ENCODE peak calls at places on chromosomes 4 and X, in six cellular contexts. One of them, this sample, is unnamed. For H3K4me1, the result is how much of the 10 kb centered on the place peaks cover.

GRCh38 chr4:24091632-24092240 is 201.9 kb upstream of the PPARGC1A start:
- ATAC-seq in K562: no peak
- ATAC-seq in GM12878: no peak
- ATAC-seq in A549: no peak
- ATAC-seq in HepG2: peak
- ATAC-seq in upper lobe of left lung: no peak
- ATAC-seq in this sample: no peak

GRCh38 chr4:72313121-72313520 is 255.9 kb downstream of the ADAMTS3 start:
- ATAC-seq in upper lobe of left lung: peak
- ATAC-seq in A549: no peak
- ATAC-seq in HepG2: no peak
- ATAC-seq in K562: no peak
- ATAC-seq in GM12878: no peak
- ATAC-seq in this sample: no peak

GRCh38 chr4:37715889-37716402 is 29.8 kb upstream of the RELL1 start:
- ATAC-seq in upper lobe of left lung: no peak
- ATAC-seq in A549: no peak
- ATAC-seq in K562: no peak
- ATAC-seq in HepG2: no peak
- ATAC-seq in GM12878: peak
- ATAC-seq in this sample: no peak

GRCh38 chr4:73379946-73380345 is 24.1 kb upstream of the ALB start:
- ATAC-seq in upper lobe of left lung: no peak
- ATAC-seq in HepG2: no peak
- ATAC-seq in A549: no peak
- ATAC-seq in GM12878: no peak
- ATAC-seq in K562: no peak
- ATAC-seq in this sample: no peak

GRCh38 chrX:22060451-22060940 is 28.4 kb downstream of the PHEX start:
- ATAC-seq in upper lobe of left lung: no peak
- ATAC-seq in HepG2: no peak
- ATAC-seq in GM12878: peak
- ATAC-seq in A549: no peak
- ATAC-seq in K562: no peak
- ATAC-seq in this sample: no peak

GRCh38 chr4:89538171-89538570 is 230.6 kb upstream of the GPRIN3 start:
- ATAC-seq in GM12878: no peak
- ATAC-seq in upper lobe of left lung: no peak
- ATAC-seq in A549: no peak
- ATAC-seq in K562: no peak
- ATAC-seq in HepG2: no peak
- ATAC-seq in this sample: no peak

GRCh38 chr4:89175611-89176010 is 64.3 kb downstream of the TIGD2 start:
- ATAC-seq in HepG2: no peak
- ATAC-seq in K562: no peak
- ATAC-seq in GM12878: no peak
- ATAC-seq in A549: no peak
- ATAC-seq in upper lobe of left lung: no peak
- ATAC-seq in this sample: no peak

GRCh38 chr4:104064650-104065577 is 345.1 kb upstream of the TACR3 start:
- ATAC-seq in HepG2: peak
- ATAC-seq in upper lobe of left lung: no peak
- ATAC-seq in K562: no peak
- ATAC-seq in A549: peak
- ATAC-seq in GM12878: peak
- ATAC-seq in this sample: no peak

GRCh38 chr4:105434940-105435339 is 38.9 kb downstream of the PPA2 start:
- ATAC-seq in HepG2: no peak
- ATAC-seq in A549: no peak
- ATAC-seq in upper lobe of left lung: no peak
- ATAC-seq in GM12878: no peak
- ATAC-seq in K562: no peak
- ATAC-seq in this sample: no peak

GRCh38 chrX:65697915-65698796 is 30.7 kb downstream of the MSN start:
- ATAC-seq in A549: peak
- ATAC-seq in GM12878: peak
- ATAC-seq in K562: peak
- ATAC-seq in HepG2: no peak
- ATAC-seq in upper lobe of left lung: peak
- ATAC-seq in this sample: peak

GRCh38 chr4:176818531-176818930 is 25.8 kb upstream of the VEGFC start:
- ATAC-seq in GM12878: no peak
- ATAC-seq in HepG2: no peak
- ATAC-seq in K562: no peak
- ATAC-seq in upper lobe of left lung: no peak
- ATAC-seq in A549: no peak
- ATAC-seq in this sample: no peak

GRCh38 chr4:185710487-185710995 is 101.5 kb downstream of the SORBS2 start:
- ATAC-seq in GM12878: no peak
- ATAC-seq in upper lobe of left lung: no peak
- ATAC-seq in A549: no peak
- ATAC-seq in K562: no peak
- ATAC-seq in HepG2: no peak
- ATAC-seq in this sample: no peak

GRCh38 chrX:106608016-106608415 is 3.8 kb upstream of the RADX start:
- ATAC-seq in K562: no peak
- ATAC-seq in upper lobe of left lung: no peak
- ATAC-seq in GM12878: no peak
- ATAC-seq in HepG2: no peak
- ATAC-seq in A549: no peak
- ATAC-seq in this sample: no peak

GRCh38 chr4:89242864-89243740 is 64.5 kb downstream of the GPRIN3 start:
- ATAC-seq in A549: peak
- ATAC-seq in upper lobe of left lung: no peak
- ATAC-seq in GM12878: no peak
- ATAC-seq in HepG2: no peak
- ATAC-seq in K562: no peak
- ATAC-seq in this sample: no peak

GRCh38 chrX:102957751-102958150 is 20.7 kb downstream of the RAB40AL start:
- ATAC-seq in K562: no peak
- ATAC-seq in GM12878: no peak
- ATAC-seq in upper lobe of left lung: no peak
- ATAC-seq in A549: no peak
- ATAC-seq in HepG2: no peak
- ATAC-seq in this sample: no peak

GRCh38 chrX:153830632-153831434 is 489 bp upstream of the PDZD4 start:
- ATAC-seq in HepG2: no peak
- ATAC-seq in upper lobe of left lung: no peak
- ATAC-seq in K562: no peak
- ATAC-seq in A549: no peak
- ATAC-seq in GM12878: no peak
- ATAC-seq in this sample: peak

GRCh38 chr4:188399834-188400233 is 260.6 kb downstream of the TRIML1 start:
- ATAC-seq in A549: no peak
- ATAC-seq in GM12878: no peak
- ATAC-seq in K562: no peak
- ATAC-seq in HepG2: no peak
- ATAC-seq in upper lobe of left lung: no peak
- ATAC-seq in this sample: no peak

GRCh38 chr4:148067307-148067916 is 335.5 kb downstream of the ARHGAP10 start:
- ATAC-seq in GM12878: no peak
- ATAC-seq in HepG2: peak
- ATAC-seq in upper lobe of left lung: no peak
- ATAC-seq in A549: no peak
- ATAC-seq in K562: no peak
- ATAC-seq in this sample: no peak

GRCh38 chr4:32831104-32831503 is 2110.9 kb downstream of the PCDH7 start:
- ATAC-seq in K562: no peak
- ATAC-seq in A549: no peak
- ATAC-seq in upper lobe of left lung: no peak
- ATAC-seq in HepG2: no peak
- ATAC-seq in GM12878: no peak
- ATAC-seq in this sample: no peak

GRCh38 chrX:109360301-109360700 is 121.6 kb downstream of the GUCY2F start:
- ATAC-seq in HepG2: no peak
- ATAC-seq in upper lobe of left lung: no peak
- ATAC-seq in A549: no peak
- ATAC-seq in K562: no peak
- ATAC-seq in GM12878: no peak
- ATAC-seq in this sample: no peak

GRCh38 chr4:37453004-37453360 is 208.4 kb downstream of the NWD2 start:
- ATAC-seq in HepG2: peak
- ATAC-seq in GM12878: peak
- ATAC-seq in upper lobe of left lung: peak
- ATAC-seq in A549: peak
- ATAC-seq in K562: peak
- ATAC-seq in this sample: peak

GRCh38 chr4:152032722-152033131 is 271.9 kb upstream of the GATB start:
- ATAC-seq in HepG2: no peak
- ATAC-seq in K562: no peak
- ATAC-seq in upper lobe of left lung: no peak
- ATAC-seq in A549: no peak
- ATAC-seq in GM12878: no peak
- ATAC-seq in this sample: peak

GRCh38 chrX:148593987-148594386 is 93.6 kb downstream of the AFF2 start:
- ATAC-seq in A549: no peak
- ATAC-seq in upper lobe of left lung: no peak
- ATAC-seq in K562: peak
- ATAC-seq in GM12878: no peak
- ATAC-seq in HepG2: no peak
- ATAC-seq in this sample: no peak

GRCh38 chr4:26181616-26182015 is 139.2 kb upstream of the RBPJ start:
- ATAC-seq in HepG2: no peak
- ATAC-seq in upper lobe of left lung: no peak
- ATAC-seq in A549: no peak
- ATAC-seq in K562: no peak
- ATAC-seq in GM12878: no peak
- ATAC-seq in this sample: no peak

DNA sequence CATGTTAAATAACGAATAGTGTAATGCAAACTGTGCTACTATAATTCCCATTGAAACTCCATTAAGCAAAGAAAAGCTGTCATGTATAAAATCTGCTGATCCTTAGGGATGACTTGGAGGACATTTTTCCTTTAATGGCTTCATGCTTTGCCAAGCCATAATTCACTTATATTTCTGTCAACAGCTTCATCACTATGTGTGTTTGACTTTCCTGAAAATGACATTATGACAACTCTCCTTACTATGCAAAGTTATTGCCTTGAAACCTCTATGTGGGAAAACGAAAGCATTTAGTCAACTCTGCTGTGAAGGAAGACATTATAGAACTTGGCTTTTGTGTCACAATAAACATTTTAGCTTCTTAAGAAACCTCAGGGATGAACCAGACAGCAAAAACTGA is 210.5 kb downstream of the GRXCR1 start:
- ATAC-seq in A549: no peak
- ATAC-seq in HepG2: no peak
- ATAC-seq in upper lobe of left lung: no peak
- ATAC-seq in K562: no peak
- ATAC-seq in GM12878: no peak
- ATAC-seq in this sample: no peak
- TF ChIP-seq EP300 in A549: no peak
- TF ChIP-seq EP300 in HepG2: no peak
- TF ChIP-seq EP300 in upper lobe of left lung: no peak
- TF ChIP-seq EP300 in K562: no peak
- TF ChIP-seq EP300 in GM12878: no peak
- TF ChIP-seq EP300 in this sample: no peak

DNA sequence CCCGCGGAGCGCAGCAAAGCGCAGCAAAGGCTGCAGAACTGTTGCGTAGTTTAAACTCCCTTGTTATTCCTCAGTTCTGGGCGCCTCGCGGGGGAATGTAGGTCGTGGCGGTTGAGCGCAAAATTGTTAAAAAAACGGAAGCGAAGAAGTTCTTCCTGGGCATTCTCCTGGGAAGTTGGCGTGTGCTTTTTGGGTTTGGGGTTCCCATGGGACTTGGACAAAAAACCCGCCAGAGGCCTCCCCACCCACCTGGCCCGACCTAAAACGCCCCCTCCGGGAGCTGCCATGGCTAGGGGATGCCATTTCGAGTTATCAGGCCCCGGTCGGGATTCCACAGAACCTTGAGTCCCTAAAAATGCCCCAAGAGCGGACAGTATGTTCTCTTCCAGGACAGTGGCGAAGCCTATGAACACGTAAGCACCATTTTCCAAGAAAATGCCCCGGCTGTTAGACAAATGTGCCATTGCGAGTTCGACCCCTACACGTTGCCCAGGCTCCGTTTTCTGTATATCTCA is 8.9 kb downstream of the ZIC3 start:
- ATAC-seq in HepG2: no peak
- ATAC-seq in K562: no peak
- ATAC-seq in A549: no peak
- ATAC-seq in upper lobe of left lung: no peak
- ATAC-seq in GM12878: no peak
- ATAC-seq in this sample: no peak
- H3K4me1 ChIP-seq in HepG2: under half
- H3K4me1 ChIP-seq in K562: under half
- H3K4me1 ChIP-seq in A549: under half
- H3K4me1 ChIP-seq in upper lobe of left lung: under half
- H3K4me1 ChIP-seq in GM12878: under half
- H3K4me1 ChIP-seq in this sample: under half

GRCh38 chrX:111761578-111762135 is 80.7 kb downstream of the ALG13 start:
- ATAC-seq in A549: no peak
- ATAC-seq in upper lobe of left lung: no peak
- ATAC-seq in K562: no peak
- ATAC-seq in GM12878: no peak
- ATAC-seq in HepG2: no peak
- ATAC-seq in this sample: no peak

GRCh38 chrX:111759676-111760075 is 78.7 kb downstream of the ALG13 start:
- ATAC-seq in GM12878: no peak
- ATAC-seq in A549: no peak
- ATAC-seq in upper lobe of left lung: no peak
- ATAC-seq in K562: no peak
- ATAC-seq in HepG2: no peak
- ATAC-seq in this sample: no peak

GRCh38 chrX:111756486-111756885 is 75.5 kb downstream of the ALG13 start:
- ATAC-seq in GM12878: no peak
- ATAC-seq in K562: no peak
- ATAC-seq in upper lobe of left lung: no peak
- ATAC-seq in HepG2: no peak
- ATAC-seq in A549: no peak
- ATAC-seq in this sample: no peak
- TF ChIP-seq EP300 in GM12878: no peak
- TF ChIP-seq EP300 in K562: no peak
- TF ChIP-seq EP300 in upper lobe of left lung: no peak
- TF ChIP-seq EP300 in HepG2: no peak
- TF ChIP-seq EP300 in A549: no peak
- TF ChIP-seq EP300 in this sample: no peak

GRCh38 chr4:54100607-54101189 is 735 bp downstream of the GSX2 start:
- ATAC-seq in GM12878: no peak
- ATAC-seq in A549: peak
- ATAC-seq in upper lobe of left lung: no peak
- ATAC-seq in K562: no peak
- ATAC-seq in HepG2: peak
- ATAC-seq in this sample: peak

GRCh38 chr4:54103190-54103574 is 3.2 kb downstream of the GSX2 start:
- ATAC-seq in GM12878: no peak
- ATAC-seq in A549: no peak
- ATAC-seq in HepG2: no peak
- ATAC-seq in upper lobe of left lung: no peak
- ATAC-seq in K562: no peak
- ATAC-seq in this sample: no peak

GRCh38 chr4:54101190-54102041 is 1.5 kb downstream of the GSX2 start:
- ATAC-seq in HepG2: no peak
- ATAC-seq in GM12878: no peak
- ATAC-seq in K562: no peak
- ATAC-seq in upper lobe of left lung: no peak
- ATAC-seq in A549: peak
- ATAC-seq in this sample: no peak

GRCh38 chr4:54104907-54105306 is 4.9 kb downstream of the GSX2 start:
- ATAC-seq in HepG2: no peak
- ATAC-seq in K562: no peak
- ATAC-seq in upper lobe of left lung: no peak
- ATAC-seq in A549: no peak
- ATAC-seq in GM12878: peak
- ATAC-seq in this sample: no peak

GRCh38 chr4:54102747-54103146 is 2.8 kb downstream of the GSX2 start:
- ATAC-seq in K562: no peak
- ATAC-seq in GM12878: no peak
- ATAC-seq in A549: no peak
- ATAC-seq in HepG2: no peak
- ATAC-seq in upper lobe of left lung: no peak
- ATAC-seq in this sample: no peak
- H3K4me1 ChIP-seq in K562: under half
- H3K4me1 ChIP-seq in GM12878: under half
- H3K4me1 ChIP-seq in A549: under half
- H3K4me1 ChIP-seq in HepG2: under half
- H3K4me1 ChIP-seq in upper lobe of left lung: under half
- H3K4me1 ChIP-seq in this sample: under half

This sample was measured in gastroesophageal sphincter.